ENCODE peak calls at places on chromosomes 16 and 17, in four cellular contexts. U is stimulated activated CD4-positive, alpha-beta T cell treated with anti-CD3 and anti-CD28 coated beads, Interleukin-4, amount 100 ng/mL, for 48 hours; C is suprapubic skin; P is kidney. N is an unnamed sample.

GRCh38 chr16:31404353-31405064 is 11.4 kb downstream of the ITGAD start:
- DNase-seq in U (no peak), C (no peak), P (no peak), N (no peak)

GRCh38 chr17:70875729-70876344 is 706.5 kb downstream of the KCNJ2 start:
- DNase-seq in U (no peak), C (no peak), P (no peak), N (no peak)

GRCh38 chr16:49622421-49623402 is 233.2 kb downstream of the ZNF423 start:
- DNase-seq in U (no peak), C (peak; percentile 62), P (no peak), N (no peak)

GRCh38 chr17:81396722-81397313 is 1.6 kb downstream of the BAHCC1 start:
- DNase-seq in U (no peak), C (no peak), P (no peak), N (no peak)

GRCh38 chr16:56013962-56014552 is 138.9 kb upstream of the CES5A start:
- DNase-seq in U (peak; percentile 56), C (no peak), P (no peak), N (no peak)

GRCh38 chr17:1561420-1562177 is 993 bp downstream of the PITPNA start:
- DNase-seq in U (no peak), C (no peak), P (peak; percentile 89), N (no peak)

GRCh38 chr16:47129755-47130435 is 13.8 kb downstream of the NETO2 start:
- DNase-seq in U (no peak), C (no peak), P (no peak), N (no peak)

GRCh38 chr16:77057161-77057736 is 133.7 kb upstream of the MON1B start:
- DNase-seq in U (no peak), C (no peak), P (no peak), N (peak; percentile 0)

GRCh38 chr17:2949469-2950044 is 113.8 kb downstream of the OR1D5 start:
- DNase-seq in U (no peak), C (peak; percentile 78), P (no peak), N (peak; percentile 79)

GRCh38 chr17:67891481-67892119 is 66.3 kb downstream of the BPTF start:
- DNase-seq in U (no peak), C (no peak), P (no peak), N (peak; percentile 28)

GRCh38 chr17:43024407-43025289 is at the start of gene RND2:
- DNase-seq in U (peak; percentile 63), C (peak; percentile 93), P (peak; percentile 93), N (peak; percentile 75)

GRCh38 chr16:59249049-59249448 is 514.9 kb upstream of the GOT2 start:
- DNase-seq in U (no peak), C (no peak), P (no peak), N (no peak)

GRCh38 chr16:35841632-35842031 is 2382.2 kb downstream of the TP53TG3F start:
- DNase-seq in U (no peak), C (no peak), P (no peak), N (no peak)

GRCh38 chr16:85213926-85214294 is 101.6 kb upstream of the CIBAR2 start:
- DNase-seq in U (no peak), C (no peak), P (no peak), N (no peak)

GRCh38 chr17:58153046-58153445 is 4.9 kb downstream of the OR4D1 start:
- DNase-seq in U (no peak), C (no peak), P (no peak), N (no peak)

GRCh38 chr16:72481419-72481818 is 309.5 kb upstream of the PMFBP1 start:
- DNase-seq in U (no peak), C (no peak), P (no peak), N (no peak)

GRCh38 chr17:74037320-74037719 is 166.2 kb upstream of the RPL38 start:
- DNase-seq in U (no peak), C (no peak), P (no peak), N (peak; percentile 31)

GRCh38 chr16:48295493-48296281 is 48.3 kb upstream of the ABCC11 start:
- DNase-seq in U (no peak), C (no peak), P (no peak), N (peak; percentile 36)

GRCh38 chr16:85810097-85810741 is 10.7 kb downstream of the COX4I1 start:
- DNase-seq in U (no peak), C (no peak), P (peak; percentile 47), N (no peak)

GRCh38 chr17:8563024-8563776 is 67.3 kb downstream of the MYH10 start:
- DNase-seq in U (no peak), C (no peak), P (no peak), N (no peak)

GRCh38 chr17:81494984-81495383 is 17.6 kb downstream of the ACTG1 start:
- DNase-seq in U (no peak), C (no peak), P (no peak), N (no peak)

GRCh38 chr16:69711115-69711740 is 15.1 kb downstream of the NQO1 start:
- DNase-seq in U (no peak), C (peak; percentile 64), P (no peak), N (peak; percentile 89)

GRCh38 chr16:79784007-79784406 is 183.5 kb upstream of the MAF start:
- DNase-seq in U (no peak), C (no peak), P (no peak), N (no peak)

GRCh38 chr17:45353047-45353446 is 36.2 kb upstream of the MAP3K14 start:
- DNase-seq in U (no peak), C (peak; percentile 26), P (no peak), N (no peak)

GRCh38 chr17:13981881-13982280 is 87.4 kb upstream of the COX10 start:
- DNase-seq in U (no peak), C (no peak), P (no peak), N (no peak)

GRCh38 chr17:28145348-28145747 is 102.9 kb downstream of the NLK start:
- DNase-seq in U (no peak), C (no peak), P (no peak), N (peak; percentile 5)

GRCh38 chr17:35299108-35299507 is 56.2 kb downstream of the SLFN5 start:
- DNase-seq in U (no peak), C (no peak), P (no peak), N (peak; percentile 85)

GRCh38 chr17:8455660-8456059 is 20.0 kb downstream of the NDEL1 start:
- DNase-seq in U (no peak), C (no peak), P (no peak), N (no peak)

GRCh38 chr16:57536306-57537193 is at the start of gene CCDC102A:
- DNase-seq in U (no peak), C (peak; percentile 80), P (peak; percentile 87), N (no peak)

GRCh38 chr17:33848433-33848832 is 406.7 kb upstream of the CCL2 start:
- DNase-seq in U (no peak), C (no peak), P (no peak), N (no peak)

GRCh38 chr16:72872966-72873365 is 175.0 kb downstream of the ZFHX3 start:
- DNase-seq in U (no peak), C (no peak), P (no peak), N (no peak)

GRCh38 chr16:3681206-3681605 is 26.7 kb downstream of the DNASE1 start:
- DNase-seq in U (no peak), C (no peak), P (peak; percentile 45), N (no peak)

GRCh38 chr17:1347681-1348318 is 52.2 kb downstream of the YWHAE start:
- DNase-seq in U (no peak), C (no peak), P (peak; percentile 53), N (no peak)